ENCODE peak calls at places on chromosomes 12 and 14, in five cellular contexts. Q, N, M, P and D are unnamed samples.

GRCh38 chr14:90050271-90050670 is 11.5 kb upstream of the KCNK13 start:
- DNase-seq in Q (no peak), N (no peak), M (no peak), P (no peak), D (no peak)

GRCh38 chr12:12837025-12837872 is 24.1 kb downstream of the DDX47 start:
- DNase-seq in Q (no peak), N (peak; percentile 57), M (peak; percentile 84), P (peak; percentile 87), D (peak; percentile 19)

GRCh38 chr14:100617715-100618693 is 30.8 kb upstream of the BEGAIN start:
- DNase-seq in Q (no peak), N (no peak), M (no peak), P (no peak), D (no peak)

GRCh38 chr12:124938606-124939427 is 24.4 kb upstream of the UBC start:
- DNase-seq in Q (peak; percentile 61), N (peak; percentile 80), M (peak; percentile 88), P (peak; percentile 25), D (peak; percentile 83)

GRCh38 chr12:132549059-132549458 is 59.1 kb downstream of the FBRSL1 start:
- DNase-seq in Q (no peak), N (no peak), M (no peak), P (no peak), D (no peak)

GRCh38 chr14:66288511-66288910 is 197.7 kb upstream of the CCDC196 start:
- DNase-seq in Q (no peak), N (no peak), M (no peak), P (no peak), D (no peak)

GRCh38 chr14:32254952-32255679 is 52.0 kb upstream of the RNU6-8 start:
- DNase-seq in Q (peak; percentile 70), N (peak; percentile 87), M (peak; percentile 70), P (peak; percentile 67), D (peak; percentile 68)

GRCh38 chr12:102095677-102096263 is 24.1 kb downstream of the NUP37 start:
- DNase-seq in Q (no peak), N (peak; percentile 5), M (peak; percentile 61), P (peak; percentile 37), D (no peak)

GRCh38 chr14:33851931-33852330 is 98.9 kb downstream of the EGLN3 start:
- DNase-seq in Q (no peak), N (no peak), M (no peak), P (no peak), D (no peak)

GRCh38 chr14:22113401-22113800 is 439.8 kb upstream of the OR4E1 start:
- DNase-seq in Q (no peak), N (no peak), M (no peak), P (no peak), D (no peak)

GRCh38 chr14:68616255-68616902 is 176.5 kb downstream of the ZFP36L1 start:
- DNase-seq in Q (no peak), N (no peak), M (peak; percentile 42), P (peak; percentile 20), D (no peak)

GRCh38 chr14:79584679-79585078 is 626.6 kb downstream of the DIO2 start:
- DNase-seq in Q (no peak), N (no peak), M (peak; percentile 98), P (peak; percentile 85), D (no peak)

GRCh38 chr12:22190-22529 is 44.4 kb upstream of the IQSEC3 start:
- DNase-seq in Q (no peak), N (no peak), M (no peak), P (no peak), D (no peak)

GRCh38 chr14:35963209-35963608 is 137.1 kb downstream of the BRMS1L start:
- DNase-seq in Q (no peak), N (peak; percentile 38), M (no peak), P (no peak), D (no peak)

GRCh38 chr12:67062193-67062592 is 207.0 kb upstream of the CAND1 start:
- DNase-seq in Q (no peak), N (no peak), M (no peak), P (no peak), D (no peak)

GRCh38 chr12:5588231-5588995 is 156.5 kb downstream of the NTF3 start:
- DNase-seq in Q (no peak), N (no peak), M (peak; percentile 45), P (peak; percentile 7), D (no peak)

GRCh38 chr12:75390899-75391538 is at the start of gene GLIPR1L2:
- DNase-seq in Q (peak; percentile 94), N (peak; percentile 97), M (peak; percentile 97), P (peak; percentile 94), D (peak; percentile 90)

GRCh38 chr14:36442824-36443241 is 77.2 kb downstream of the NKX2-1 start:
- DNase-seq in Q (no peak), N (peak; percentile 94), M (no peak), P (no peak), D (no peak)

GRCh38 chr12:64610092-64610659 is at the start of gene RASSF3:
- DNase-seq in Q (peak; percentile 76), N (peak; percentile 90), M (peak; percentile 67), P (peak; percentile 5), D (peak; percentile 60)

GRCh38 chr12:127459166-127459565 is 807.8 kb upstream of the TMEM132C start:
- DNase-seq in Q (no peak), N (no peak), M (no peak), P (peak; percentile 2), D (no peak)

GRCh38 chr12:65532744-65533143 is 254.3 kb downstream of the MSRB3 start:
- DNase-seq in Q (no peak), N (no peak), M (peak; percentile 85), P (peak; percentile 97), D (no peak)

DNA sequence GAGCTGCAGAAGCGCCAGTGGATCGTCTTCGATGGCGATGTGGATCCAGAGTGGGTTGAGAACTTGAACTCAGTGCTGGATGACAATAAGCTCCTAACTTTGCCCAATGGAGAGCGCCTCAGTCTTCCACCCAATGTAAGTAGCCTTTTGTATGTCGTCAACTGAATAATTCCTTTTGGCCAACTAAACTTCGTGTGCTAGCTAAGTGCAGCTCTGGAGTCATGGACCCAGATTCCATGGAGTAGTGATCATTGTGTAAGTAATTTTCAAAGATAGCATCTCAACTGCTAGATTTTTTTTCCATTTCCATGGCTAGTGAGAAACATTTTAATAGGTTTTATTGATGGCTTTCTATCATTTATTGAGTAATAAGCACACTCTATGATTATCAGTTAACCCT is 48.0 kb downstream of the DYNC1H1 start:
- DNase-seq in Q (no peak), N (no peak), M (no peak), P (no peak), D (no peak)
- TF ChIP-seq CTCF in Q (no peak), N (no peak), M (no peak), P (no peak), D (no peak)

DNA sequence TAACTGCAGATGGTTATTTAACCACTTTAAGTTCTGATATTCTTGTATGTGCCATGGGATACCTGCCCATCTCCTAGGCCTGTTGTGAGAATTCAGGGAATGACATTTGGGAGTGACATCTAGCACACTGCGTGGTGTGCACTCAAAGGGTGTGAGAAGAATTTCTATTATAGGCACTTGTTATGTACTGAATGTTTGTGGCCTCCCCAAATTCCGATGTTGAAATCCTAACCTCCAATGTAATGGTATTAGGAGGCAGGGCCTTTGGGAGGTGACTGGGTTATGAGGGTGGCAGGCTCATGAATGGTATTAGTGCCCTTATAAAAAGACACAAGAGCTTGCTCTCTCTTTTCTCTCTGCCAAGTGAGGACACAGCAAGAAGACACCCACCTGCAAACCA is 27.6 kb downstream of the VCPKMT start:
- DNase-seq in Q (no peak), N (no peak), M (no peak), P (no peak), D (no peak)
- TF ChIP-seq CTCF in Q (no peak), N (no peak), M (no peak), P (no peak), D (no peak)

DNA sequence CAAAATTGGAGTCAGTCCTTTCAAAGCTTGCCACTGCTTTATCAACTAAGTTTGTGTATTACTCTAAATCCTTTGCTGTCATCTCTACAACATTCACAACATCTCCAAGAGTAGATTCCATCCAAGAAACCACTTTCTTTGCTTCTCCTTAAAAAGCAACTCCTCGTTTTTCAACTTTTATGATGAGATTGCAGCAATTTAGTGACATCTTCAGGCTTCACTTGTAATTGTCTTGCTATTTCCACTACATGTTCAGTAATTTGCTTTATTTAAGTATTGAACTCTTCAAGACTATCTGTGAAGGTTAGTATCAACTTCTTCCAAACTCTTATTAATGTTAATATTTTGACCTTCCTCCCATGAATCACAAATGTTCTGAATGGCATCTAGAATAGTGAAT is 747.9 kb downstream of the TMTC2 start:
- DNase-seq in Q (no peak), N (no peak), M (no peak), P (no peak), D (no peak)
- TF ChIP-seq CTCF in Q (no peak), N (no peak), M (no peak), P (no peak), D (no peak)

GRCh38 chr12:107448198-107448597 is 237.4 kb upstream of the PWP1 start:
- DNase-seq in Q (no peak), N (peak; percentile 73), M (peak; percentile 5), P (no peak), D (peak; percentile 59)
- TF ChIP-seq CTCF in Q (no peak), N (peak; percentile 60), M (peak; percentile 45), P (peak; percentile 48), D (peak; percentile 60)